ENCODE peak calls at places on chromosomes 13 and 19, in eight cellular contexts. V, E, R, H, N, B, W and Y are unnamed samples. For H3K27me3 and H3K4me1, the result is how much of the 10 kb centered on the place peaks cover.

GRCh38 chr13:69946443-69946955 is 161.1 kb upstream of the ATXN8OS start:
- DNase-seq in V (no peak), H (no peak), E (no peak), N (no peak), B (no peak), W (no peak), R (no peak), Y (no peak)

GRCh38 chr13:51955281-51955771 is 55.9 kb downstream of the ATP7B start:
- DNase-seq in R (no peak), N (no peak), H (no peak), B (no peak), W (peak), E (no peak), V (no peak), Y (no peak)

GRCh38 chr19:8438236-8438635 is 6.5 kb upstream of the HNRNPM start:
- DNase-seq in N (peak), H (no peak), V (no peak), W (no peak), R (no peak), E (peak), B (no peak), Y (no peak)

GRCh38 chr19:28556371-28556770 is 656.6 kb downstream of the UQCRFS1 start:
- DNase-seq in B (no peak), E (no peak), V (no peak), H (no peak), R (no peak), N (no peak), W (no peak), Y (no peak)

GRCh38 chr13:43830481-43830873 is 43.7 kb upstream of the ENOX1 start:
- DNase-seq in H (no peak), R (no peak), E (no peak), V (no peak), B (no peak), W (no peak), N (peak), Y (no peak)

GRCh38 chr13:69264362-69265334 is 843.0 kb upstream of the ATXN8OS start:
- DNase-seq in B (no peak), E (no peak), W (no peak), H (no peak), V (no peak), R (no peak), N (no peak), Y (no peak)

GRCh38 chr19:19649580-19649995 is 6.1 kb upstream of the GMIP start:
- DNase-seq in R (no peak), H (no peak), W (no peak), B (no peak), V (no peak), N (peak), E (no peak), Y (no peak)

GRCh38 chr13:93259527-93260080 is 33.0 kb downstream of the GPC6 start:
- DNase-seq in W (no peak), H (no peak), V (no peak), E (no peak), B (no peak), N (no peak), R (no peak), Y (no peak)

GRCh38 chr13:73278186-73278585 is 219.4 kb downstream of the KLF5 start:
- DNase-seq in W (no peak), B (no peak), H (no peak), N (no peak), E (no peak), R (no peak), V (no peak), Y (no peak)
- H3K4me3 ChIP-seq in W (no peak), B (no peak), H (no peak), N (no peak), E (no peak), R (no peak), V (no peak), Y (no peak)

GRCh38 chr13:28819046-28819747 is 942 bp upstream of the MTUS2 start:
- DNase-seq in E (no peak), H (no peak), B (no peak), W (no peak), R (no peak), N (no peak), V (no peak), Y (no peak)
- H3K27me3 ChIP-seq in E (under half), H (under half), B (under half), W (half or more), R (under half), N (under half), V (under half), Y (under half)

GRCh38 chr13:41645313-41645712 is 188.0 kb downstream of the RGCC start:
- DNase-seq in B (no peak), E (no peak), R (no peak), W (no peak), V (no peak), H (no peak), N (peak), Y (no peak)

GRCh38 chr13:41648314-41648935 is 191.1 kb downstream of the RGCC start:
- DNase-seq in H (no peak), E (no peak), B (no peak), R (no peak), W (no peak), N (peak), V (no peak), Y (no peak)

GRCh38 chr13:41639955-41640780 is 182.8 kb downstream of the RGCC start:
- DNase-seq in H (no peak), V (no peak), R (no peak), N (no peak), W (no peak), E (no peak), B (no peak), Y (no peak)

GRCh38 chr13:41643502-41643901 is 186.2 kb downstream of the RGCC start:
- DNase-seq in N (no peak), R (no peak), B (no peak), V (no peak), E (no peak), W (no peak), H (no peak), Y (no peak)

GRCh38 chr13:41644742-41645141 is 187.4 kb downstream of the RGCC start:
- DNase-seq in H (no peak), W (no peak), E (no peak), N (no peak), B (no peak), V (no peak), R (no peak), Y (no peak)
- H3K4me1 ChIP-seq in H (under half), W (under half), E (under half), N (under half), B (under half), V (under half), R (under half), Y (under half)

GRCh38 chr19:40640744-40641143 is 39.6 kb downstream of the LTBP4 start:
- DNase-seq in N (no peak), R (no peak), V (no peak), W (no peak), B (peak), H (no peak), E (no peak), Y (no peak)
- H3K4me3 ChIP-seq in N (peak), R (no peak), V (no peak), W (no peak), B (no peak), H (no peak), E (no peak), Y (no peak)

DNA sequence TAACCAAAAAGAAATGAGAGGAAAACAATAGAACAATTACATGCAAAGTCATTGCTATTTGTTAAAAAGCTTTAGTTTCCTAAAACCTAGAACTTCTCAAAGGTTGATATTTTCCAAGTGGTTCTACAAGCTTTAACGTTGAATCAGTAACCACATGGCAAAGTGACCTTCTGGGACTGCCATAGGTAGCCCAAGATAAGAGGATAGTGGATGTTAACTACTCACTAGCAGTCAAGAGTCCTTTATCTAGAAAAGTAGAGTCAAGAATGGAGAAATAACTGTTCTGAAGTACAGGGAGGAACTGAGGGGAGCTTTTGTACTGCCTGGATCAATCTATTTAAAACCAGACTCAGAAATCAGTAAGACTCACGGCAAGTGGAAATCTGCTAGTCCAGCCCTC is 9.9 kb upstream of the SLC46A3 start:
- DNase-seq in H (no peak), V (no peak), E (no peak), B (no peak), N (no peak), W (no peak), R (no peak), Y (no peak)
- H3K27me3 ChIP-seq in H (under half), V (under half), E (under half), B (under half), N (under half), W (under half), R (under half), Y (under half)

DNA sequence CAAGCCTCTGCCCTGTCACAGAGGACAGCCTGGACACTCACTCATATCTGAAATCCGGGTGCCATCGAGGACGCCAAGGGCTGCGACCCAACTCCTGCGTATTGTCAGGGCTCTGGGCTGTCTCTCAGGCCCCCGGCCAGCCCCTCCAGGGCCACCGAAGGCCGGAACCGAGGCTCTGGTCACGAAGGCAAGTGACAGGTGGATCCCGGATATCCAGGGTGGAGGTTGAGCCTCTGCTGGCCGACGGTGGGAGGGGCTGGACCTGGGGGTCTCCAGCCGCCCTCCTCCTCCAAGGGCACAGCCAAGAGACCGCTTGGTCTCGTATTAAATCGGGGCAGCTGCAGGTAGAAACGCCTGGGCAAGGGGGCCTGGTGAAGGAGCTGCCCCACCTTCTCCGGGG is 5.4 kb downstream of the RNF126 start:
- DNase-seq in B (no peak), R (no peak), E (no peak), W (no peak), H (no peak), V (no peak), N (no peak), Y (no peak)
- H3K4me1 ChIP-seq in B (under half), R (under half), E (under half), W (under half), H (under half), V (half or more), N (under half), Y (under half)